ENCODE peak calls at places on chromosomes 3 and 15, in seven cellular contexts. I is sciatic nerve; P is ELR; X is effector memory CD4-positive, alpha-beta T cell; H is brain pericyte; L is mesendoderm; V is NT2/D1. Y is an unnamed sample.

GRCh38 chr3:186021673-186022362 is 84.0 kb upstream of the TRA2B start:
- DNase-seq in H (peak), X (no peak), I (no peak), L (peak), P (peak), V (no peak), Y (peak)

GRCh38 chr3:100602506-100603444 is 6.6 kb upstream of the ADGRG7 start:
- DNase-seq in V (peak), P (peak), L (peak), I (no peak), H (no peak), X (no peak), Y (no peak)

GRCh38 chr3:130759692-130760338 is 13.2 kb upstream of the PIK3R4 start:
- DNase-seq in L (peak), I (no peak), P (peak), H (no peak), X (peak), V (peak), Y (no peak)

GRCh38 chr15:56871867-56872266 is 46.6 kb upstream of the TCF12 start:
- DNase-seq in V (no peak), X (no peak), P (no peak), H (no peak), L (no peak), I (no peak), Y (no peak)

GRCh38 chr3:93988283-93988682 is 8.3 kb downstream of the ARL13B start:
- DNase-seq in X (no peak), V (no peak), H (no peak), I (no peak), P (no peak), L (no peak), Y (no peak)

GRCh38 chr15:66221126-66221525 is 32.4 kb downstream of the MEGF11 start:
- DNase-seq in X (no peak), P (no peak), H (no peak), V (no peak), I (no peak), L (no peak), Y (no peak)

GRCh38 chr3:190696777-190697501 is 165.6 kb downstream of the GMNC start:
- DNase-seq in V (peak), L (peak), P (peak), H (no peak), X (no peak), I (no peak), Y (no peak)

GRCh38 chr15:51936119-51936478 is 35.5 kb downstream of the LEO1 start:
- DNase-seq in H (no peak), X (no peak), I (no peak), V (peak), P (no peak), L (peak), Y (no peak)

GRCh38 chr3:192082733-192083660 is 622.0 kb downstream of the PYDC2 start:
- DNase-seq in X (no peak), L (no peak), I (no peak), H (no peak), V (no peak), P (peak), Y (no peak)

GRCh38 chr3:101484805-101485620 is 28.0 kb downstream of the SENP7 start:
- DNase-seq in L (peak), P (peak), V (no peak), I (no peak), H (peak), X (no peak), Y (peak)

GRCh38 chr3:87088366-87088983 is 97.5 kb upstream of the VGLL3 start:
- DNase-seq in V (no peak), X (no peak), L (no peak), H (no peak), P (peak), I (no peak), Y (no peak)

GRCh38 chr3:169575381-169575780 is 88.1 kb downstream of the MECOM start:
- DNase-seq in L (peak), X (no peak), I (no peak), P (peak), H (no peak), V (no peak), Y (no peak)

GRCh38 chr3:174204765-174205164 is 654.4 kb upstream of the NAALADL2 start:
- DNase-seq in P (no peak), H (no peak), X (no peak), L (no peak), I (no peak), V (no peak), Y (no peak)

GRCh38 chr15:60660290-60661051 is 181.5 kb upstream of the ICE2 start:
- DNase-seq in H (no peak), X (no peak), V (no peak), P (peak), I (no peak), L (no peak), Y (peak)

GRCh38 chr3:192422998-192423349 is 304.4 kb downstream of the FGF12 start:
- DNase-seq in V (no peak), H (no peak), X (no peak), I (no peak), L (peak), P (no peak), Y (no peak)

GRCh38 chr3:150235799-150236198 is 172.3 kb upstream of the TSC22D2 start:
- DNase-seq in V (no peak), I (no peak), P (peak), L (no peak), H (no peak), X (no peak), Y (no peak)

GRCh38 chr3:27366062-27366591 is 3.1 kb downstream of the NEK10 start:
- DNase-seq in X (no peak), P (no peak), I (no peak), V (no peak), L (no peak), H (no peak), Y (no peak)

GRCh38 chr15:52527898-52528464 is 699 bp downstream of the MYO5A start:
- DNase-seq in X (peak), H (no peak), I (no peak), P (peak), V (no peak), L (peak), Y (no peak)

GRCh38 chr3:156723182-156723619 is 48.8 kb downstream of the TIPARP start:
- DNase-seq in L (no peak), H (no peak), V (no peak), P (peak), X (no peak), I (no peak), Y (no peak)

GRCh38 chr3:30203301-30203700 is 403.1 kb upstream of the TGFBR2 start:
- DNase-seq in I (no peak), H (no peak), V (no peak), X (no peak), P (peak), L (no peak), Y (no peak)

GRCh38 chr15:65644282-65644681 is 22.5 kb downstream of the SLC24A1 start:
- DNase-seq in I (no peak), P (no peak), X (no peak), H (no peak), L (no peak), V (no peak), Y (no peak)

GRCh38 chr15:71747128-71748083 is 62.9 kb upstream of the NR2E3 start:
- DNase-seq in P (peak), H (peak), V (no peak), L (no peak), I (no peak), X (no peak), Y (peak)

Y was measured in smooth muscle cell of the brain vasculature.